ENCODE peak calls at places on chromosomes 1 and 21, in five cellular contexts. N is natural killer cell, D is choroid plexus epithelial cell, K is nephron progenitor cell, T is fibroblast of mammary gland. C is an unnamed sample.

GRCh38 chr1:12163210-12163609 is 3.6 kb upstream of the TNFRSF1B start:
- DNase-seq in N (no peak), D (no peak), T (no peak), K (no peak), C (no peak)

GRCh38 chr1:243287652-243288051 is 31.8 kb downstream of the SDCCAG8 start:
- DNase-seq in N (no peak), K (no peak), T (peak; percentile 95), D (peak; percentile 88), C (peak; percentile 56)

GRCh38 chr1:79845951-79846350 is 839.4 kb upstream of the ADGRL4 start:
- DNase-seq in N (no peak), T (peak; percentile 53), D (peak; percentile 39), K (no peak), C (no peak)

GRCh38 chr1:192573499-192573898 is 2.1 kb upstream of the RGS1 start:
- DNase-seq in N (no peak), K (no peak), D (peak; percentile 60), T (peak; percentile 75), C (no peak)

GRCh38 chr1:183194527-183195145 is 8.6 kb downstream of the LAMC2 start:
- DNase-seq in D (no peak), K (no peak), N (no peak), T (no peak), C (no peak)

GRCh38 chr1:25006770-25007169 is 76.7 kb upstream of the RUNX3 start:
- DNase-seq in K (no peak), D (peak; percentile 80), T (no peak), N (no peak), C (no peak)

GRCh38 chr1:171299342-171299741 is 14.6 kb upstream of the FMO4 start:
- DNase-seq in N (no peak), D (no peak), K (no peak), T (no peak), C (no peak)

GRCh38 chr1:145849356-145850165 is 4.1 kb downstream of the NUDT17 start:
- DNase-seq in T (peak; percentile 55), D (peak; percentile 90), K (peak; percentile 18), N (no peak), C (no peak)

GRCh38 chr21:44972301-44972814 is 32.5 kb downstream of the SLX9 start:
- DNase-seq in K (no peak), T (no peak), N (no peak), D (no peak), C (no peak)

GRCh38 chr1:93874025-93874651 is 4.9 kb downstream of the DNTTIP2 start:
- DNase-seq in K (peak; percentile 12), D (peak; percentile 72), T (peak; percentile 69), N (no peak), C (no peak)

GRCh38 chr1:94071391-94071790 is 49.6 kb downstream of the ABCA4 start:
- DNase-seq in K (no peak), N (no peak), T (no peak), D (no peak), C (no peak)

GRCh38 chr21:42096593-42096992 is 25.5 kb downstream of the UMODL1 start:
- DNase-seq in T (no peak), K (no peak), N (no peak), D (no peak), C (no peak)

GRCh38 chr1:7948950-7949349 is 8.3 kb upstream of the TNFRSF9 start:
- DNase-seq in D (peak; percentile 71), K (no peak), N (no peak), T (peak; percentile 91), C (no peak)

GRCh38 chr21:37868446-37868845 is 47.8 kb downstream of the KCNJ6 start:
- DNase-seq in N (no peak), T (no peak), K (no peak), D (no peak), C (no peak)

GRCh38 chr1:151763990-151764389 is 694 bp upstream of the MRPL9 start:
- DNase-seq in D (peak; percentile 4), N (no peak), K (no peak), T (peak; percentile 30), C (no peak)

GRCh38 chr1:210201671-210202070 is 30.9 kb upstream of the SERTAD4 start:
- DNase-seq in D (peak; percentile 4), N (no peak), K (no peak), T (peak; percentile 6), C (no peak)

GRCh38 chr1:210195635-210196160 is 36.9 kb upstream of the SERTAD4 start:
- DNase-seq in N (no peak), D (no peak), T (no peak), K (no peak), C (no peak)

GRCh38 chr1:210198840-210199239 is 33.8 kb upstream of the SERTAD4 start:
- DNase-seq in K (no peak), D (no peak), T (no peak), N (no peak), C (no peak)

DNA sequence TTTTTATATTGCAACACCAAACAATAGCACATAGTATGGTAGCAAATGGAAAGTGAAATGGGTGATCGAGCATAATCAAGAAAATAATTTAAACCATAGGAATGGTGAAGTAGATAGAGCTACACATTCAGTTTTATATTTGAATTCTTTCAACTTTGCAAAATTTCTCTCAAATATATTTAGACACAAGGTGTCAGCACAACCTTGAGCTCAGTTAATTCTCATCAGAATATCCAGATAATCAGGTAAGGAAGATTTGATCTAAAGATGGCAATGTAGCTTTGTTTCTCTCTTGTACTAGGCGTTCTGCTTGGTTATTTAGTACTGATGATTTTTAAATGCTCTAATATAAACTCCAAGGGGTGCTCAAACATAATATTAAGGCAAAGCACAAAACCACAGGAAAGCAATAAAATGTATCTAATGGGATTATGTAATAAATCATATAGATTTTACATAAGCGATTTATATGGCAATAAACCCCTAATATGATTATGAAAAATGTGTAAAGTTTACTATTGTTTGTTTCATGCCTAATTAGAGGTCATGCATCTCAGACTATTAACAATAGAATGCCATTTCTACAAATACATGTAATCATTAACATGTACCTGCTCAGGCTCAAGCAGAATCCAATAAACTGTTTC is 32.4 kb upstream of the SERTAD4 start:
- DNase-seq in T (no peak), D (no peak), N (no peak), K (no peak), C (no peak)
- TF ChIP-seq CTCF in T (no peak), D (no peak), N (no peak), K (no peak), C (no peak)

GRCh38 chr1:220283616-220284015 is 11.4 kb upstream of the RAB3GAP2 start:
- DNase-seq in N (no peak), D (no peak), K (no peak), T (no peak), C (no peak)

GRCh38 chr1:220278991-220279390 is 6.7 kb upstream of the RAB3GAP2 start:
- DNase-seq in D (peak; percentile 69), K (no peak), T (no peak), N (no peak), C (no peak)

GRCh38 chr1:220280249-220280648 is 8.0 kb upstream of the RAB3GAP2 start:
- DNase-seq in T (no peak), N (no peak), D (no peak), K (no peak), C (no peak)

GRCh38 chr1:220275430-220275829 is 3.2 kb upstream of the RAB3GAP2 start:
- DNase-seq in K (no peak), N (no peak), D (no peak), T (no peak), C (no peak)

DNA sequence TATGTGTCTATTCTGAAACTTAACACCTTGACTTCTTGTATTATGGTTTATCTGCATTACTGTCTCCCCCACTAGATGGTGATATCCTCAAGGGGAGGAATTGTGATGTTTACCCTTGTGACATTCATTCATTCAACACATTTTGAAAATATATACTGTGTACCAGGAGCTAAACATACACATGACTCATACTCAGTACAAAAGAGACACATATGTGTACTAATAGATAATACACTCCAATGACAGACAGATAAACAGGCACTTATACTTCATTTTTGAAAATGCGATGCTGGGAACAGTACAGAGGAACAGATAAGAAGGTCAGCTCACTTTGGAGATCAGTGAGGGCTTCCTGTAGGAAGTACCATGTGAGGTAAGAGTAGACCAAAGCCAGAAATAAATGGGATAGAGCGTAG is 8.9 kb upstream of the RAB3GAP2 start:
- DNase-seq in D (peak; percentile 63), K (no peak), T (peak; percentile 61), N (no peak), C (no peak)
- TF ChIP-seq CTCF in D (peak; percentile 63), K (peak; percentile 22), T (peak; percentile 64), N (no peak), C (peak; percentile 32)

GRCh38 chr1:63324779-63325119 is 2.4 kb downstream of the FOXD3 start:
- DNase-seq in K (no peak), T (no peak), N (no peak), D (no peak), C (no peak)

GRCh38 chr1:63321788-63322247 is 549 bp upstream of the FOXD3 start:
- DNase-seq in D (no peak), K (no peak), T (no peak), N (no peak), C (no peak)

GRCh38 chr1:63322248-63322943 is at the start of gene FOXD3:
- DNase-seq in D (no peak), T (peak; percentile 49), N (peak; percentile 42), K (peak; percentile 76), C (peak; percentile 72)

GRCh38 chr1:63323866-63324778 is 1.8 kb downstream of the FOXD3 start:
- DNase-seq in D (no peak), N (no peak), T (no peak), K (peak; percentile 50), C (no peak)

GRCh38 chr1:63322944-63323865 is 838 bp downstream of the FOXD3 start:
- DNase-seq in D (peak; percentile 31), K (peak; percentile 46), N (peak; percentile 39), T (peak; percentile 14), C (peak; percentile 64)
- TF ChIP-seq CTCF in D (no peak), K (no peak), N (no peak), T (no peak), C (no peak)

GRCh38 chr1:100670083-100670482 is 49.5 kb upstream of the VCAM1 start:
- DNase-seq in D (no peak), T (no peak), K (no peak), N (no peak), C (no peak)

GRCh38 chr1:100671604-100672003 is 47.9 kb upstream of the VCAM1 start:
- DNase-seq in D (peak; percentile 34), K (no peak), N (no peak), T (peak; percentile 72), C (no peak)
- TF ChIP-seq CTCF in D (peak; percentile 20), K (no peak), N (no peak), T (peak; percentile 41), C (no peak)

GRCh38 chr1:13760340-13760739 is 60.4 kb downstream of the PRDM2 start:
- DNase-seq in N (no peak), K (no peak), T (no peak), D (no peak), C (no peak)

GRCh38 chr1:13756557-13757315 is 56.7 kb downstream of the PRDM2 start:
- DNase-seq in D (no peak), T (no peak), K (no peak), N (no peak), C (no peak)

GRCh38 chr1:13757693-13758092 is 57.7 kb downstream of the PRDM2 start:
- DNase-seq in D (peak; percentile 26), K (no peak), N (no peak), T (no peak), C (no peak)

GRCh38 chr1:13760921-13761320 is 60.9 kb downstream of the PRDM2 start:
- DNase-seq in N (no peak), K (no peak), D (no peak), T (no peak), C (no peak)

GRCh38 chr1:13759072-13759471 is 59.1 kb downstream of the PRDM2 start:
- DNase-seq in T (no peak), N (no peak), K (no peak), D (no peak), C (no peak)
- TF ChIP-seq CTCF in T (no peak), N (no peak), K (no peak), D (peak; percentile 28), C (no peak)

C was measured in CD14-positive monocyte.